ENCODE peak calls at places on chromosomes 7 and 10, in ten cellular contexts. One of them, this sample, is unnamed. For H3K4me1, the result is how much of the 10 kb centered on the place peaks cover.

GRCh38 chr10:106913294-106913693 is 251.2 kb downstream of the SORCS1 start:
- DNase-seq in vagina: no peak
- DNase-seq in HCT116: no peak
- DNase-seq in body of pancreas: no peak
- DNase-seq in GM12878: no peak
- DNase-seq in stomach: no peak
- DNase-seq in sigmoid colon: no peak
- DNase-seq in ovary: no peak
- DNase-seq in suprapubic skin: no peak
- DNase-seq in breast epithelium: no peak
- DNase-seq in this sample: no peak

GRCh38 chr7:31811650-31812461 is 124.8 kb downstream of the PPP1R17 start:
- DNase-seq in vagina: no peak
- DNase-seq in HCT116: no peak
- DNase-seq in body of pancreas: no peak
- DNase-seq in GM12878: peak
- DNase-seq in stomach: no peak
- DNase-seq in sigmoid colon: peak
- DNase-seq in ovary: no peak
- DNase-seq in suprapubic skin: no peak
- DNase-seq in breast epithelium: no peak
- DNase-seq in this sample: no peak

GRCh38 chr7:80359476-80359875 is 152.4 kb downstream of the GNAT3 start:
- DNase-seq in vagina: no peak
- DNase-seq in HCT116: no peak
- DNase-seq in body of pancreas: no peak
- DNase-seq in GM12878: no peak
- DNase-seq in stomach: no peak
- DNase-seq in sigmoid colon: no peak
- DNase-seq in ovary: no peak
- DNase-seq in suprapubic skin: no peak
- DNase-seq in breast epithelium: no peak
- DNase-seq in this sample: no peak

GRCh38 chr7:105647591-105647990 is 66.3 kb upstream of the EFCAB10 start:
- DNase-seq in vagina: no peak
- DNase-seq in HCT116: peak
- DNase-seq in body of pancreas: no peak
- DNase-seq in GM12878: no peak
- DNase-seq in stomach: no peak
- DNase-seq in sigmoid colon: peak
- DNase-seq in ovary: no peak
- DNase-seq in suprapubic skin: no peak
- DNase-seq in breast epithelium: no peak
- DNase-seq in this sample: no peak

GRCh38 chr10:47381427-47382379 is 2.4 kb downstream of the ZNF488 start:
- DNase-seq in vagina: peak
- DNase-seq in HCT116: no peak
- DNase-seq in body of pancreas: no peak
- DNase-seq in GM12878: no peak
- DNase-seq in stomach: peak
- DNase-seq in sigmoid colon: peak
- DNase-seq in ovary: no peak
- DNase-seq in suprapubic skin: no peak
- DNase-seq in breast epithelium: no peak
- DNase-seq in this sample: no peak

GRCh38 chr10:76581685-76582084 is 1055.9 kb downstream of the KCNMA1 start:
- DNase-seq in vagina: no peak
- DNase-seq in HCT116: no peak
- DNase-seq in body of pancreas: peak
- DNase-seq in GM12878: no peak
- DNase-seq in stomach: no peak
- DNase-seq in sigmoid colon: no peak
- DNase-seq in ovary: no peak
- DNase-seq in suprapubic skin: no peak
- DNase-seq in breast epithelium: no peak
- DNase-seq in this sample: no peak

GRCh38 chr7:116924741-116925140 is 28.6 kb upstream of the ST7 start:
- DNase-seq in vagina: no peak
- DNase-seq in HCT116: no peak
- DNase-seq in body of pancreas: no peak
- DNase-seq in GM12878: no peak
- DNase-seq in stomach: no peak
- DNase-seq in sigmoid colon: no peak
- DNase-seq in ovary: no peak
- DNase-seq in suprapubic skin: no peak
- DNase-seq in breast epithelium: no peak
- DNase-seq in this sample: no peak

GRCh38 chr7:21377545-21377944 is 50.3 kb upstream of the SP4 start:
- DNase-seq in vagina: no peak
- DNase-seq in HCT116: peak
- DNase-seq in body of pancreas: no peak
- DNase-seq in GM12878: no peak
- DNase-seq in stomach: no peak
- DNase-seq in sigmoid colon: no peak
- DNase-seq in ovary: no peak
- DNase-seq in suprapubic skin: no peak
- DNase-seq in breast epithelium: no peak
- DNase-seq in this sample: no peak

GRCh38 chr10:5565671-5566581 is 41.2 kb downstream of the CALML3 start:
- DNase-seq in vagina: no peak
- DNase-seq in HCT116: no peak
- DNase-seq in body of pancreas: no peak
- DNase-seq in GM12878: no peak
- DNase-seq in stomach: peak
- DNase-seq in sigmoid colon: peak
- DNase-seq in ovary: peak
- DNase-seq in suprapubic skin: peak
- DNase-seq in breast epithelium: peak
- DNase-seq in this sample: peak

GRCh38 chr7:40329601-40330153 is 194.9 kb downstream of the SUGCT start:
- DNase-seq in vagina: no peak
- DNase-seq in HCT116: peak
- DNase-seq in body of pancreas: no peak
- DNase-seq in GM12878: no peak
- DNase-seq in stomach: no peak
- DNase-seq in sigmoid colon: no peak
- DNase-seq in ovary: no peak
- DNase-seq in suprapubic skin: no peak
- DNase-seq in breast epithelium: no peak
- DNase-seq in this sample: no peak

GRCh38 chr7:155570171-155570958 is 24.0 kb upstream of the CNPY1 start:
- DNase-seq in vagina: no peak
- DNase-seq in HCT116: no peak
- DNase-seq in body of pancreas: no peak
- DNase-seq in GM12878: no peak
- DNase-seq in stomach: no peak
- DNase-seq in sigmoid colon: no peak
- DNase-seq in ovary: no peak
- DNase-seq in suprapubic skin: no peak
- DNase-seq in breast epithelium: no peak
- DNase-seq in this sample: no peak

GRCh38 chr10:130137077-130137448 is 872 bp downstream of the GLRX3 start:
- DNase-seq in vagina: no peak
- DNase-seq in HCT116: no peak
- DNase-seq in body of pancreas: no peak
- DNase-seq in GM12878: no peak
- DNase-seq in stomach: no peak
- DNase-seq in sigmoid colon: no peak
- DNase-seq in ovary: no peak
- DNase-seq in suprapubic skin: no peak
- DNase-seq in breast epithelium: no peak
- DNase-seq in this sample: no peak

DNA sequence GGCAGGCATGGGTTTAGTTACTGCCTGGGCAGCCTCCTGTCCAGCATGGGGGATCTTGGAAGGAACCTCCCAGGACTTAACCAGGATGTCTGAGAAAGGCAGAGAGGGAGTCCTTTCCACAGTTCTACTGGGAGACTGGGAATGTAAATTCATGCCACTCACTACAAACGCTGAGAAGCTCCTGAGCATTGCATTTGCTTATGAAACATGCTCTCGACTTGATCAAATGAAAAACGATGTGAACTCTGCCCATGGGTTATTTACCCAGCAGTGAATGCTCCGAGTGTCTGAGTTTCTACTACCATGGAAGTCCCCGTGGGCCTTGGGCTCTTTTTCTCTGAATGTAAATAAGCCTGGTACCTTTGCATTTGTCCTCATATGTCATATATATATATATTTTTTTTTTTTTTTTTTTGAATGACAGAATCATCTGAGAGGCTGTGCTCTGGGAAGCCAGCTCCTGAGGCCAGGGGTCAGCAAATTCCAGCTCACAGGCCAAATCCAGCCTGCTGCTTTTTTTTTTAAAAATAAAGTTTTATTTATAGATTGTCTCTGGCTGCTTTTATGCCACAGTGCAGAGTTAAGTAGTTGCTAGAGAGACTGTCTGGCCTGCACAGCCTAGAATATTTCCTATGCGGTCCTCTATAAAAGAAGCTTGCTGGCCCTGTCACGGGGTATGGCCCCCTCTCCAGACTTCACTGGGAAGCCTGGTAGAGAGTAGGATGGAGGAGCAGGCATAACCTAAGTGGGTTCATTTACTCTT is 21.4 kb upstream of the RAPGEF5 start:
- DNase-seq in vagina: no peak
- DNase-seq in HCT116: no peak
- DNase-seq in body of pancreas: no peak
- DNase-seq in GM12878: no peak
- DNase-seq in stomach: no peak
- DNase-seq in sigmoid colon: no peak
- DNase-seq in ovary: no peak
- DNase-seq in suprapubic skin: no peak
- DNase-seq in breast epithelium: no peak
- DNase-seq in this sample: no peak
- H3K4me1 ChIP-seq in vagina: under half
- H3K4me1 ChIP-seq in HCT116: under half
- H3K4me1 ChIP-seq in body of pancreas: under half
- H3K4me1 ChIP-seq in GM12878: under half
- H3K4me1 ChIP-seq in stomach: under half
- H3K4me1 ChIP-seq in sigmoid colon: under half
- H3K4me1 ChIP-seq in ovary: under half
- H3K4me1 ChIP-seq in suprapubic skin: under half
- H3K4me1 ChIP-seq in breast epithelium: under half
- H3K4me1 ChIP-seq in this sample: under half

GRCh38 chr7:7237201-7237977 is 55.0 kb downstream of the C1GALT1 start:
- DNase-seq in vagina: no peak
- DNase-seq in HCT116: no peak
- DNase-seq in body of pancreas: no peak
- DNase-seq in GM12878: no peak
- DNase-seq in stomach: no peak
- DNase-seq in sigmoid colon: no peak
- DNase-seq in ovary: no peak
- DNase-seq in suprapubic skin: no peak
- DNase-seq in breast epithelium: no peak
- DNase-seq in this sample: no peak
- H3K4me3 ChIP-seq in vagina: no peak
- H3K4me3 ChIP-seq in HCT116: no peak
- H3K4me3 ChIP-seq in body of pancreas: no peak
- H3K4me3 ChIP-seq in GM12878: no peak
- H3K4me3 ChIP-seq in stomach: no peak
- H3K4me3 ChIP-seq in sigmoid colon: no peak
- H3K4me3 ChIP-seq in ovary: no peak
- H3K4me3 ChIP-seq in suprapubic skin: no peak
- H3K4me3 ChIP-seq in breast epithelium: no peak
- H3K4me3 ChIP-seq in this sample: no peak

GRCh38 chr7:143384741-143385631 is 3.8 kb downstream of the ZYX start:
- DNase-seq in vagina: no peak
- DNase-seq in HCT116: no peak
- DNase-seq in body of pancreas: no peak
- DNase-seq in GM12878: no peak
- DNase-seq in stomach: no peak
- DNase-seq in sigmoid colon: peak
- DNase-seq in ovary: no peak
- DNase-seq in suprapubic skin: no peak
- DNase-seq in breast epithelium: no peak
- DNase-seq in this sample: no peak

GRCh38 chr7:143388051-143388450 is 6.9 kb downstream of the ZYX start:
- DNase-seq in vagina: no peak
- DNase-seq in HCT116: no peak
- DNase-seq in body of pancreas: no peak
- DNase-seq in GM12878: no peak
- DNase-seq in stomach: no peak
- DNase-seq in sigmoid colon: peak
- DNase-seq in ovary: no peak
- DNase-seq in suprapubic skin: no peak
- DNase-seq in breast epithelium: no peak
- DNase-seq in this sample: no peak

GRCh38 chr7:143384148-143384547 is 3.0 kb downstream of the ZYX start:
- DNase-seq in vagina: no peak
- DNase-seq in HCT116: no peak
- DNase-seq in body of pancreas: no peak
- DNase-seq in GM12878: no peak
- DNase-seq in stomach: no peak
- DNase-seq in sigmoid colon: peak
- DNase-seq in ovary: no peak
- DNase-seq in suprapubic skin: no peak
- DNase-seq in breast epithelium: no peak
- DNase-seq in this sample: no peak

GRCh38 chr7:143387156-143387975 is 6.2 kb downstream of the ZYX start:
- DNase-seq in vagina: no peak
- DNase-seq in HCT116: no peak
- DNase-seq in body of pancreas: no peak
- DNase-seq in GM12878: no peak
- DNase-seq in stomach: no peak
- DNase-seq in sigmoid colon: peak
- DNase-seq in ovary: no peak
- DNase-seq in suprapubic skin: no peak
- DNase-seq in breast epithelium: no peak
- DNase-seq in this sample: no peak

GRCh38 chr7:143385891-143386781 is 5.0 kb downstream of the ZYX start:
- DNase-seq in vagina: no peak
- DNase-seq in HCT116: no peak
- DNase-seq in body of pancreas: no peak
- DNase-seq in GM12878: no peak
- DNase-seq in stomach: no peak
- DNase-seq in sigmoid colon: peak
- DNase-seq in ovary: peak
- DNase-seq in suprapubic skin: no peak
- DNase-seq in breast epithelium: no peak
- DNase-seq in this sample: no peak
- TF ChIP-seq POLR2A in vagina: no peak
- TF ChIP-seq POLR2A in HCT116: no peak
- TF ChIP-seq POLR2A in body of pancreas: no peak
- TF ChIP-seq POLR2A in GM12878: peak
- TF ChIP-seq POLR2A in stomach: no peak
- TF ChIP-seq POLR2A in sigmoid colon: no peak
- TF ChIP-seq POLR2A in ovary: no peak
- TF ChIP-seq POLR2A in suprapubic skin: no peak
- TF ChIP-seq POLR2A in breast epithelium: no peak
- TF ChIP-seq POLR2A in this sample: no peak

DNA sequence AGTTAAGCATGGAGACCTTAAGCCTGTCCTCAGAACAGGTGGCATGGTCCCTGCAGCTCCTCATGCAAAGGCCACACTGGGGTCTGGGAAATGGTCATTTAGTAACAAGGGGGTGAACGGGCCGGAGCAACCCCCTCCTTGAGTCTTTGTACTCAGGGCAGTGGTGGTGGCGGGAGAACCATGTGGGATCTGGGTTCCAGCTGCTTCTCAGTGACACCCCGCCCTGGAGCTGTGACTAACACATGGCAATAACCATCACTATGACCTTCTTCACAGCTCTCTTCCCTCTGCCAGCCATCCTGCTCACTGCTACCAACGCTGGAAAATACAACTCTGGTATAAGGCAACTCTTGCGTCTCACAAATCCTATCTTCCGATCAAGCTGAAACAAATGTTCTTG is 203.4 kb upstream of the FRMD4A start:
- DNase-seq in vagina: no peak
- DNase-seq in HCT116: no peak
- DNase-seq in body of pancreas: no peak
- DNase-seq in GM12878: no peak
- DNase-seq in stomach: no peak
- DNase-seq in sigmoid colon: no peak
- DNase-seq in ovary: no peak
- DNase-seq in suprapubic skin: no peak
- DNase-seq in breast epithelium: no peak
- DNase-seq in this sample: peak
- H3K4me1 ChIP-seq in vagina: under half
- H3K4me1 ChIP-seq in HCT116: under half
- H3K4me1 ChIP-seq in body of pancreas: half or more
- H3K4me1 ChIP-seq in GM12878: under half
- H3K4me1 ChIP-seq in stomach: under half
- H3K4me1 ChIP-seq in sigmoid colon: under half
- H3K4me1 ChIP-seq in ovary: under half
- H3K4me1 ChIP-seq in suprapubic skin: under half
- H3K4me1 ChIP-seq in breast epithelium: under half
- H3K4me1 ChIP-seq in this sample: under half